ENCODE peak calls at places on chromosomes 13 and 19, in ten cellular contexts. G, V, R, E, T, D, N, I, M and L are unnamed samples. For H3K4me1 and H3K9me3, the result is how much of the 10 kb centered on the place peaks cover.

GRCh38 chr13:73171926-73172325 is 113.1 kb downstream of the KLF5 start:
- DNase-seq in G (no peak), V (no peak), R (no peak), E (no peak), T (no peak), D (no peak), N (no peak), I (no peak), M (no peak), L (no peak)

GRCh38 chr13:45873491-45874360 is 22.2 kb upstream of the SIAH3 start:
- DNase-seq in G (no peak), V (no peak), R (no peak), E (no peak), T (no peak), D (peak), N (no peak), I (no peak), M (no peak), L (no peak)

GRCh38 chr13:31530883-31531282 is 208.4 kb upstream of the RXFP2 start:
- DNase-seq in G (no peak), V (no peak), R (no peak), E (no peak), T (no peak), D (no peak), N (no peak), I (no peak), M (no peak), L (no peak)

GRCh38 chr19:39671739-39672363 is 16.1 kb downstream of the LGALS16 start:
- DNase-seq in G (no peak), V (no peak), R (peak), E (no peak), T (no peak), D (peak), N (peak), I (no peak), M (no peak), L (peak)

GRCh38 chr19:4636151-4636717 is 3.1 kb upstream of the TNFAIP8L1 start:
- DNase-seq in G (no peak), V (peak), R (peak), E (no peak), T (peak), D (peak), N (peak), I (peak), M (peak), L (peak)

GRCh38 chr13:74290324-74290773 is 156.1 kb upstream of the KLF12 start:
- DNase-seq in G (peak), V (no peak), R (peak), E (peak), T (no peak), D (peak), N (no peak), I (peak), M (no peak), L (peak)

GRCh38 chr13:103540394-103540793 is 474.2 kb upstream of the SLC10A2 start:
- DNase-seq in G (no peak), V (no peak), R (no peak), E (no peak), T (no peak), D (no peak), N (no peak), I (no peak), M (no peak), L (no peak)

GRCh38 chr19:48867922-48868195 is 558 bp downstream of the PLEKHA4 start:
- DNase-seq in G (no peak), V (no peak), R (no peak), E (no peak), T (no peak), D (no peak), N (no peak), I (no peak), M (no peak), L (peak)

GRCh38 chr19:20182232-20182785 is 15.3 kb downstream of the ZNF486 start:
- DNase-seq in G (no peak), V (no peak), R (no peak), E (no peak), T (no peak), D (no peak), N (no peak), I (no peak), M (no peak), L (no peak)

GRCh38 chr13:111575276-111575675 is 254.8 kb downstream of the TEX29 start:
- DNase-seq in G (no peak), V (peak), R (no peak), E (no peak), T (no peak), D (no peak), N (no peak), I (no peak), M (no peak), L (no peak)

GRCh38 chr13:73462241-73462640 is 403.4 kb downstream of the KLF5 start:
- DNase-seq in G (no peak), V (no peak), R (no peak), E (no peak), T (no peak), D (no peak), N (no peak), I (no peak), M (no peak), L (no peak)

GRCh38 chr13:46803586-46803985 is 6.6 kb upstream of the ESD start:
- DNase-seq in G (no peak), V (no peak), R (no peak), E (no peak), T (no peak), D (no peak), N (no peak), I (no peak), M (no peak), L (no peak)

GRCh38 chr13:36526897-36527296 is 94.6 kb downstream of the CCNA1 start:
- DNase-seq in G (no peak), V (no peak), R (no peak), E (no peak), T (no peak), D (no peak), N (no peak), I (no peak), M (no peak), L (no peak)

GRCh38 chr13:90311929-90312328 is 1035.6 kb upstream of the MIR17HG start:
- DNase-seq in G (no peak), V (no peak), R (no peak), E (no peak), T (no peak), D (no peak), N (no peak), I (no peak), M (no peak), L (no peak)

GRCh38 chr13:103056008-103056407 is 10.2 kb downstream of the SLC10A2 start:
- DNase-seq in G (no peak), V (no peak), R (no peak), E (no peak), T (no peak), D (no peak), N (no peak), I (no peak), M (no peak), L (no peak)

GRCh38 chr13:76053181-76053580 is 417.1 kb downstream of the LMO7 start:
- DNase-seq in G (no peak), V (no peak), R (no peak), E (no peak), T (no peak), D (no peak), N (no peak), I (no peak), M (no peak), L (no peak)

GRCh38 chr19:30423481-30423880 is 51.3 kb downstream of the ZNF536 start:
- DNase-seq in G (no peak), V (no peak), R (no peak), E (no peak), T (peak), D (no peak), N (no peak), I (no peak), M (no peak), L (no peak)

GRCh38 chr19:35860436-35860817 is 3.7 kb downstream of the KIRREL2 start:
- DNase-seq in G (no peak), V (no peak), R (no peak), E (no peak), T (no peak), D (no peak), N (no peak), I (no peak), M (no peak), L (no peak)

GRCh38 chr19:17719730-17720486 is 628 bp downstream of the MAP1S start:
- DNase-seq in G (peak), V (peak), R (peak), E (no peak), T (peak), D (no peak), N (no peak), I (peak), M (no peak), L (peak)

GRCh38 chr13:102017248-102017647 is 384.6 kb downstream of the FGF14 start:
- DNase-seq in G (no peak), V (no peak), R (no peak), E (no peak), T (no peak), D (no peak), N (no peak), I (no peak), M (no peak), L (no peak)

GRCh38 chr13:94656766-94657165 is 55.1 kb downstream of the GPR180 start:
- DNase-seq in G (peak), V (no peak), R (no peak), E (no peak), T (no peak), D (peak), N (peak), I (no peak), M (no peak), L (no peak)

GRCh38 chr13:113927661-113928581 is 46.0 kb downstream of the C13orf46 start:
- DNase-seq in G (peak), V (peak), R (no peak), E (peak), T (no peak), D (no peak), N (no peak), I (peak), M (no peak), L (no peak)

GRCh38 chr13:46278474-46278873 is 66.7 kb downstream of the LRRC63 start:
- DNase-seq in G (no peak), V (no peak), R (no peak), E (no peak), T (no peak), D (no peak), N (no peak), I (no peak), M (no peak), L (no peak)

GRCh38 chr19:4575978-4576933 is 16.8 kb upstream of the SEMA6B start:
- DNase-seq in G (no peak), V (peak), R (peak), E (peak), T (peak), D (peak), N (peak), I (peak), M (peak), L (peak)

GRCh38 chr13:49044849-49045248 is 69.1 kb downstream of the FNDC3A start:
- DNase-seq in G (no peak), V (no peak), R (no peak), E (no peak), T (no peak), D (no peak), N (no peak), I (no peak), M (no peak), L (no peak)

GRCh38 chr13:31437975-31438374 is 238.2 kb downstream of the B3GLCT start:
- DNase-seq in G (no peak), V (no peak), R (no peak), E (no peak), T (no peak), D (no peak), N (no peak), I (no peak), M (no peak), L (no peak)

GRCh38 chr19:58279925-58280316 is 1.2 kb downstream of the ZNF8 start:
- DNase-seq in G (no peak), V (no peak), R (no peak), E (no peak), T (no peak), D (no peak), N (no peak), I (no peak), M (no peak), L (no peak)
- H3K4me3 ChIP-seq in G (peak), V (peak), R (peak), E (peak), T (peak), D (no peak), N (peak), I (no peak), M (peak), L (no peak)

GRCh38 chr13:33188093-33188882 is 97.3 kb downstream of the STARD13 start:
- DNase-seq in G (no peak), V (no peak), R (no peak), E (no peak), T (no peak), D (peak), N (no peak), I (no peak), M (no peak), L (no peak)

GRCh38 chr13:33185853-33186252 is 99.7 kb downstream of the STARD13 start:
- DNase-seq in G (no peak), V (no peak), R (no peak), E (no peak), T (no peak), D (peak), N (no peak), I (no peak), M (no peak), L (no peak)

GRCh38 chr13:33186851-33187250 is 98.7 kb downstream of the STARD13 start:
- DNase-seq in G (no peak), V (no peak), R (no peak), E (no peak), T (no peak), D (peak), N (no peak), I (no peak), M (no peak), L (peak)

GRCh38 chr13:33191425-33192221 is 93.9 kb downstream of the STARD13 start:
- DNase-seq in G (no peak), V (no peak), R (no peak), E (no peak), T (no peak), D (no peak), N (no peak), I (no peak), M (no peak), L (no peak)

DNA sequence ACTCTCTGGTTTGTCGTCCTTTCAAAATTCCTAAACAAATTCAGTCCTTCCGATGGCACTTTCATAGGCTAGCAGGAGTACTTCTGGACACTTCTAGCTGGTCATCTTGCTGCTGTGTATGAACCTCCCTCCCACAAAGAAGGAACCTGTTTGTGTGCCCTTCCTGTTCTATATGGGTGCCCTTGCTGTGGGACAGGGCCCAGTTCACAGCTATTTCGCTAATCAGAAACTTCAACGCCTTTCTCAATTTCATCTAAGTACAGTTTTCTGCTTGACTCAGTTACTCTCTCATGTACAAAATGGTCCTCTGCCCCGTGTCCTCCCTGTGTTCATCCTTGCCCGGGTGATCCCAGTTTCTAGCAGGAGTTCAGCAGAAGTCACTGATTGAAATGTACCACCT is 96.1 kb downstream of the STARD13 start:
- DNase-seq in G (no peak), V (no peak), R (no peak), E (no peak), T (no peak), D (no peak), N (no peak), I (no peak), M (no peak), L (no peak)
- H3K4me1 ChIP-seq in G (under half), V (under half), R (under half), E (under half), T (half or more), D (half or more), N (under half), I (under half), M (under half), L (under half)

DNA sequence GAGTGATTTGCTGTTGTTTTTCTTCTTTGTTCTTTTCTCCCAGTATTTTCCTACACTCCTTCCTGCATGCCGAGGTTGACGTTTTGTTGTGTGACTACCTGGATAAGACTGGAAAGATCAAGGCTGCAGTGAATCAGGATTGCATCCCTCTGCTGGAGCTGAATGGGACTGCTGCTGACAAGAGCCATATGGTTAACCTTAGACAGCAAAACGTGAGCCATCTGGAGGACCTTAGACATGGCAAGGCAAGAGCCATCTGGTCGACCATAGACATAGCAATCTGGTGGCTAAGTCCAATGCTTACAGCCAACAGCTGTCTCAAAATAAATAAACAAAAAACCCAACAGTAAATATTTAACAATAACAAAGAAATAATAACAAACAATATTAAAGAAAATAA is 42.6 kb upstream of the ZNF91 start:
- DNase-seq in G (no peak), V (no peak), R (no peak), E (no peak), T (no peak), D (no peak), N (no peak), I (no peak), M (no peak), L (no peak)
- H3K9me3 ChIP-seq in G (under half), V (half or more), R (under half), E (under half), T (under half), D (under half), N (under half), I (under half), M (under half), L (under half)

GRCh38 chr19:50717891-50718254 is 1.7 kb downstream of the SHANK1 start:
- DNase-seq in G (no peak), V (no peak), R (no peak), E (no peak), T (no peak), D (no peak), N (no peak), I (no peak), M (no peak), L (no peak)
- H3K4me3 ChIP-seq in G (no peak), V (peak), R (no peak), E (no peak), T (peak), D (no peak), N (peak), I (no peak), M (no peak), L (no peak)

GRCh38 chr19:3105641-3106508 is 11.7 kb downstream of the GNA11 start:
- DNase-seq in G (no peak), V (no peak), R (no peak), E (no peak), T (no peak), D (no peak), N (no peak), I (no peak), M (no peak), L (no peak)
- H3K4me1 ChIP-seq in G (under half), V (under half), R (under half), E (under half), T (half or more), D (under half), N (under half), I (under half), M (under half), L (under half)

GRCh38 chr19:55901369-55902079 is 30.6 kb downstream of the NLRP13 start:
- DNase-seq in G (no peak), V (no peak), R (no peak), E (no peak), T (no peak), D (no peak), N (no peak), I (no peak), M (no peak), L (no peak)
- H3K9me3 ChIP-seq in G (under half), V (under half), R (under half), E (under half), T (under half), D (under half), N (under half), I (under half), M (under half), L (under half)

DNA sequence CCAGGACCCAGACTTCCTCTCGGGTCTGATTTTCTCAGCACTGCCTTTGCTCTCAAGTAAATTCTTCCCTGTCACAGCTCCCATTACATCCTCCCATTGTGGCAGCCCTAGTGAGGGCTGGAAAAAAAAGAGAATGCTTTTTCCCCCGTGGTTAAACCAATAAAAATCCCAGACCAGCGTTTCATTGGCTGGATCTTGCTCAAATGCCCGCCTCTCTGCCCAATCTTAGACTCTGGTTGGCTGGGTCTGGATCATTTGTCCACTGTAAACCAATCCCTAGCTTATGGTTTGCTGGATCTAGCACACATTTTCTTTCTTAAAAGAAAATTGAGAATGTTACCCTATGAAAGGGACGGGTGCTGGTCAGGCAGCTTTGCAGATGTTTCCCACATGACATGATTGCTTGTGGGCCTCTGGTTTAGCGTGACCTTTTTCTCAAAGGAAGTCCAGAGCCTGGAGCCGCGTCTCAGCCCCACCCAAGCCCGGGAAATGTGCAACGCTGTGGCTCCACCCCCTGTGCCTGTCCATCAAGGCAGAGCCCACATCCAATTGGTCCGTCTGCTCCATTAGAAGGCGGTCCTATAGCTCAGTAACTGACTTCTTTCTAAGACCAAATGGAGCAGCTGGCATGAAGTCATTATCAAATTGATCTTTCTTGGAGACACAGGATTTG is 2.8 kb upstream of the MCEMP1 start:
- DNase-seq in G (peak), V (peak), R (no peak), E (no peak), T (peak), D (peak), N (peak), I (peak), M (no peak), L (peak)
- H3K4me3 ChIP-seq in G (no peak), V (peak), R (no peak), E (no peak), T (no peak), D (no peak), N (no peak), I (no peak), M (no peak), L (no peak)

DNA sequence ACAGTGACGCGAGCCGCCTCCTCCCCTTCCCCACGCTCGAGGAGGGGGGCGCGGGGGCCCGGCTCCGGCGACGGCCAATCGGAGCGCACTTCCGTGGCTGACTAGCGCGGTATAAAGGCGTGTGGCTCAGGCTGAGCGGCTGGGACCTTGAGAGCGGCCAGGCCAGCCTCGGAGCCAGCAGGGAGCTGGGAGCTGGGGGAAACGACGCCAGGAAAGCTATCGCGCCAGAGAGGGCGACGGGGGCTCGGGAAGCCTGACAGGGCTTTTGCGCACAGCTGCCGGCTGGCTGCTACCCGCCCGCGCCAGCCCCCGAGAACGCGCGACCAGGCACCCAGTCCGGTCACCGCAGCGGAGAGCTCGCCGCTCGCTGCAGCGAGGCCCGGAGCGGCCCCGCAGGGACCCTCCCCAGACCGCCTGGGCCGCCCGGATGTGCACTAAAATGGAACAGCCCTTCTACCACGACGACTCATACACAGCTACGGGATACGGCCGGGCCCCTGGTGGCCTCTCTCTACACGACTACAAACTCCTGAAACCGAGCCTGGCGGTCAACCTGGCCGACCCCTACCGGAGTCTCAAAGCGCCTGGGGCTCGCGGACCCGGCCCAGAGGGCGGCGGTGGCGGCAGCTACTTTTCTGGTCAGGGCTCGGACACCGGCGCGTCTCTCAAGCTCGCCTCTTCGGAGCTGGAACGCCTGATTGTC is at the start of gene JUNB:
- DNase-seq in G (peak), V (peak), R (peak), E (peak), T (peak), D (peak), N (peak), I (peak), M (peak), L (peak)
- H3K4me1 ChIP-seq in G (half or more), V (half or more), R (half or more), E (under half), T (half or more), D (under half), N (half or more), I (under half), M (under half), L (under half)

GRCh38 chr19:12217332-12217731 is 54.4 kb downstream of the ZNF136 start:
- DNase-seq in G (no peak), V (no peak), R (no peak), E (no peak), T (no peak), D (no peak), N (no peak), I (no peak), M (no peak), L (no peak)
- H3K9me3 ChIP-seq in G (under half), V (half or more), R (under half), E (under half), T (under half), D (under half), N (under half), I (under half), M (under half), L (under half)